ENCODE peak calls at places on chromosomes 2 and 18, in five cellular contexts. B is CD8-positive, alpha-beta memory T cell; M is A549; Q is CD8-positive, alpha-beta T cell; O is IMR-90. I is an unnamed sample. For H3K9me3, the result is how much of the 10 kb centered on the place peaks cover.

GRCh38 chr2:72367530-72368225 is 220.0 kb upstream of the CYP26B1 start:
- DNase-seq in B (no peak), M (peak), Q (no peak), O (peak), I (peak)

GRCh38 chr18:80200171-80200931 is 47.0 kb downstream of the PARD6G start:
- DNase-seq in B (no peak), M (peak), Q (no peak), O (peak), I (no peak)

GRCh38 chr18:6294119-6294784 is 120.5 kb downstream of the L3MBTL4 start:
- DNase-seq in B (no peak), M (no peak), Q (no peak), O (no peak), I (peak)

GRCh38 chr2:96860065-96861029 is 2.5 kb upstream of the ANKRD39 start:
- DNase-seq in B (no peak), M (no peak), Q (no peak), O (no peak), I (no peak)

GRCh38 chr2:101697794-101698418 is 399 bp downstream of the MAP4K4 start:
- DNase-seq in B (no peak), M (no peak), Q (peak), O (no peak), I (peak)

GRCh38 chr2:172287605-172288326 is 139.6 kb upstream of the ITGA6 start:
- DNase-seq in B (no peak), M (no peak), Q (no peak), O (no peak), I (no peak)

GRCh38 chr18:58996131-58996632 is 131.5 kb downstream of the ZNF532 start:
- DNase-seq in B (no peak), M (peak), Q (no peak), O (peak), I (no peak)

GRCh38 chr18:58661423-58661822 is 9.8 kb upstream of the MALT1 start:
- DNase-seq in B (no peak), M (no peak), Q (no peak), O (peak), I (no peak)

GRCh38 chr18:37270046-37270665 is 295.4 kb downstream of the CELF4 start:
- DNase-seq in B (no peak), M (peak), Q (peak), O (peak), I (no peak)

GRCh38 chr18:14948163-14948540 is 200.2 kb downstream of the ANKRD30B start:
- DNase-seq in B (no peak), M (no peak), Q (no peak), O (no peak), I (no peak)
- H3K9me3 ChIP-seq in B (under half), M (under half), Q (under half), O (under half), I (under half)

DNA sequence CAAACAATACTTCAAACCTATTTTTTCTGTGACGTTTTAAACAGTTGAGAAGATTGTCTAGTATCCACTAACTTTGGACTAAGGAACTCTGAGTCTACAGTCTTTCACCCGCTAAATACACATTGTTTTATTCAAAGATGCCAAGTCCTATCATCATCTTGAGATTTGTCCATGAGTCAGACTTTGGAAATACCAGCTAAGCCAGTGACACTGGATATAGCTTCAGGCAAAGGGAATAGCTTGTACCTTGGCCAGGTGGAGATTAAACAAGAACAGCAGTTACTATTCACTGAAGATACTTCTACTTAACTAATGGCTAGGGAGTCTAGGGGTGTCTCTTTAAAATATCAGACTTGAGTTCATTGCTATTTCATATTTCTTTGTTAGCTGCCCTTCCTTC is 137.5 kb downstream of the COMMD1 start:
- DNase-seq in B (no peak), M (no peak), Q (no peak), O (peak), I (no peak)
- H3K9me3 ChIP-seq in B (under half), M (under half), Q (under half), O (under half), I (under half)

GRCh38 chr2:238573065-238573778 is 146.5 kb downstream of the ASB1 start:
- DNase-seq in B (no peak), M (peak), Q (peak), O (no peak), I (no peak)
- H3K9me3 ChIP-seq in B (under half), M (under half), Q (under half), O (under half), I (under half)

GRCh38 chr18:4658804-4659203 is 203.7 kb upstream of the DLGAP1 start:
- DNase-seq in B (no peak), M (no peak), Q (no peak), O (no peak), I (no peak)
- H3K9me3 ChIP-seq in B (under half), M (under half), Q (under half), O (under half), I (under half)

DNA sequence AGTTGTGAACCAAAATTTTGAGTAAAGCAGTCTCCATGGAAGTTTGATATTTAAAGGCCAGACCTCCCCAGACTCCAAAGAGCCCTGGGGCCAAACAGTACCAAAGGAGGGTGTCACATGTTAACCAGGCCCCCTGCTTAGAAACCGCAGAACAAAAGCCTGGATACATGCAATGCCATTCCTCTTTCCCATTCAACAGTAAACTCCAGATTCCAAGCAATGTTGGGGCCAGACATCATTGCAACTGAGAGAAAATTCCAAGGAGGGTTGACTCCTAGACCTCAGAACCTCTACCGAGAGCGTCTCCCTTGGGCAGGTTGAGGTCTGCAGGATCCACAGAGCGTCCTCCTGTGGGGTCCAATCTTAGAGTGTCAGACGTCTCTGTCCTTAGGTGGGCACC is 404.4 kb upstream of the SYT4 start:
- DNase-seq in B (no peak), M (no peak), Q (no peak), O (no peak), I (no peak)
- H3K9me3 ChIP-seq in B (under half), M (under half), Q (under half), O (under half), I (under half)

GRCh38 chr2:46564811-46565241 is 85.5 kb downstream of the TMEM247 start:
- DNase-seq in B (no peak), M (no peak), Q (no peak), O (no peak), I (no peak)

GRCh38 chr2:46563110-46563731 is 83.9 kb downstream of the TMEM247 start:
- DNase-seq in B (no peak), M (no peak), Q (no peak), O (no peak), I (no peak)

GRCh38 chr2:46564350-46564749 is 85.0 kb downstream of the TMEM247 start:
- DNase-seq in B (no peak), M (no peak), Q (no peak), O (peak), I (no peak)

GRCh38 chr2:46561731-46562450 is 82.5 kb downstream of the TMEM247 start:
- DNase-seq in B (no peak), M (no peak), Q (no peak), O (no peak), I (no peak)

GRCh38 chr2:46562451-46562841 is 83.1 kb downstream of the TMEM247 start:
- DNase-seq in B (no peak), M (no peak), Q (no peak), O (no peak), I (no peak)
- H3K9me3 ChIP-seq in B (under half), M (under half), Q (under half), O (under half), I (under half)

DNA sequence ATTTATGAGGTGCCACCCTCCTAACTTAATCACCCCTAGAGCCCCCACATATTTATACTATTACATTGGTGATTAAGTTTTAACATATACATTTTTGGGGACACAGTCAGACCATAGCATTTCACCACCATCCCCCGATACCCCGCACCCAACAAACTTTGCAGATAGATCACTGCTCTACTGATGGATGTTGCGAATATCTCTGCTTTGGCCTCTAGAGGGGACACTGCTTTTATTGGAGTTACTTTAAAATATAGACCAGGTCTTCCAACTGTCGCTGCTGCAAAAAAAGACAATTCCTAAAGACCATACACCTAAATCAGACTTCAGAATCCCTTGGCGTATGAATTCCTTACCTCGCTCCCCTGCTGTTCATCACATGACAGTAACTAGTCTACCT is 115.8 kb upstream of the FSHR start:
- DNase-seq in B (no peak), M (no peak), Q (no peak), O (no peak), I (no peak)
- H3K9me3 ChIP-seq in B (under half), M (under half), Q (under half), O (under half), I (under half)

GRCh38 chr2:33859191-33859590 is 260.1 kb upstream of the FAM98A start:
- DNase-seq in B (no peak), M (no peak), Q (no peak), O (no peak), I (no peak)

GRCh38 chr2:33859791-33860461 is 260.8 kb upstream of the FAM98A start:
- DNase-seq in B (no peak), M (no peak), Q (no peak), O (no peak), I (no peak)
- H3K9me3 ChIP-seq in B (under half), M (under half), Q (under half), O (under half), I (under half)

DNA sequence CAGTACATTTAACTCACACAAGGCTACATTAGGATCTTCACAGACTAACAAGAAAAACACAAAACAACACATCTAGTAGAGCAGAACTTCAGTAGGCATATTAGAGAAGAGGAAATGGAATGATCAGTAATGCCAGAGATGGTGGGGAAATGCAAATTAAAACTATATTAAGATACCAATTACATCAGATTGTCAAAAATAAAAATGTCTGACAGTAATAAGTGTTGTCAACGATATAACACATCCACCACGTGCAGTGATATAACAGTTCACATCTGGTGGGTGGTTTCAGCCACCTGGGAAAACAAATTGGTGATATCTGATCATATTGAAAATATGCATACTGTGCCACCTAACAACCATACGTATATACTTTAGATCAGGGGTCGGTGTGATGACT is 59.9 kb downstream of the GALNT1 start:
- DNase-seq in B (no peak), M (no peak), Q (no peak), O (no peak), I (no peak)
- H3K9me3 ChIP-seq in B (under half), M (under half), Q (under half), O (under half), I (under half)

GRCh38 chr2:100453853-100454252 is 16.4 kb upstream of the NMS start:
- DNase-seq in B (no peak), M (no peak), Q (no peak), O (no peak), I (no peak)
- H3K9me3 ChIP-seq in B (under half), M (under half), Q (under half), O (under half), I (under half)